ENCODE peak calls at places on chromosomes 4 and X, in four cellular contexts. V is tibial artery, Q is stomach, M is heart right ventricle. E is an unnamed sample. For H3K27me3 and H3K4me1, the result is how much of the 10 kb centered on the place peaks cover.

GRCh38 chr4:159765402-159765801 is 662.5 kb downstream of the RAPGEF2 start:
- DNase-seq in V (no peak), M (no peak), Q (no peak), E (no peak)

GRCh38 chr4:24070117-24070516 is 180.3 kb upstream of the PPARGC1A start:
- DNase-seq in Q (no peak), V (no peak), M (no peak), E (no peak)

GRCh38 chr4:93103042-93103441 is 725.5 kb upstream of the ATOH1 start:
- DNase-seq in Q (no peak), M (no peak), V (no peak), E (no peak)

GRCh38 chr4:25303578-25303977 is 9.0 kb upstream of the ZCCHC4 start:
- DNase-seq in M (no peak), V (no peak), Q (no peak), E (no peak)

GRCh38 chrX:129798888-129799287 is 19.1 kb downstream of the SASH3 start:
- DNase-seq in M (no peak), V (no peak), Q (no peak), E (no peak)

GRCh38 chr4:102196221-102196620 is 149.1 kb downstream of the SLC39A8 start:
- DNase-seq in M (no peak), Q (no peak), V (no peak), E (no peak)

GRCh38 chr4:12844111-12844510 is 640.0 kb downstream of the RAB28 start:
- DNase-seq in Q (no peak), V (no peak), M (no peak), E (no peak)

GRCh38 chrX:97987979-97988378 is 1104.3 kb downstream of the RPA4 start:
- DNase-seq in V (no peak), M (no peak), Q (no peak), E (no peak)

GRCh38 chrX:12304261-12304660 is 166.0 kb downstream of the FRMPD4 start:
- DNase-seq in Q (no peak), M (no peak), V (no peak), E (no peak)

GRCh38 chrX:119272882-119273806 is 37.1 kb downstream of the PGRMC1 start:
- DNase-seq in Q (peak), M (peak), V (no peak), E (no peak)

GRCh38 chr4:174198396-174199179 is 84.9 kb downstream of the FBXO8 start:
- DNase-seq in M (no peak), V (no peak), Q (no peak), E (no peak)

GRCh38 chr4:76690091-76690905 is 207.6 kb downstream of the SOWAHB start:
- DNase-seq in Q (peak), V (no peak), M (no peak), E (no peak)

GRCh38 chr4:132101526-132101925 is 1047.6 kb upstream of the PCDH10 start:
- DNase-seq in V (no peak), Q (no peak), M (no peak), E (no peak)

DNA sequence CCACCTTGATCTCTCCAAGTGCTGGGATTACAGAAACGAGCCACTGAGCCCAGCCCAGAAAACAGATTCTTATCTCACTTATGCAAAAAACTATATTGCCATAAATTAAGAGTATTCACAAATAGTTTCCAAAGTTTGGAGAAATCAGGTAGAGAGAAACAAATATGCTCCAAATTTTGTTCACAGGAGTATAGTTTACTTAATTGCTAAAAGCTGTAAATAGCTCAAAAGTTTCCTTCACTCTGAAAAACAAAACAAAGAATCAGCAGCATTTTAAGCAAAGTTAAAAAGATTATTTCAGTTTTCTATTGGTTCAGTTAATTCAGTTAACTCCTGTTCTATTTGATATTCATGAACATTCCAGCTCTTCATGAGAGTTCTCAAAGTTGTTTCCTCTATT is 18.5 kb upstream of the GRPEL1 start:
- DNase-seq in Q (no peak), V (no peak), M (no peak), E (no peak)
- H3K27me3 ChIP-seq in Q (under half), V (under half), M (under half), E (under half)

GRCh38 chrX:152639426-152639825 is 1.7 kb downstream of the GABRQ start:
- DNase-seq in V (no peak), M (no peak), Q (no peak), E (no peak)
- H3K4me3 ChIP-seq in V (no peak), M (no peak), Q (no peak), E (no peak)

DNA sequence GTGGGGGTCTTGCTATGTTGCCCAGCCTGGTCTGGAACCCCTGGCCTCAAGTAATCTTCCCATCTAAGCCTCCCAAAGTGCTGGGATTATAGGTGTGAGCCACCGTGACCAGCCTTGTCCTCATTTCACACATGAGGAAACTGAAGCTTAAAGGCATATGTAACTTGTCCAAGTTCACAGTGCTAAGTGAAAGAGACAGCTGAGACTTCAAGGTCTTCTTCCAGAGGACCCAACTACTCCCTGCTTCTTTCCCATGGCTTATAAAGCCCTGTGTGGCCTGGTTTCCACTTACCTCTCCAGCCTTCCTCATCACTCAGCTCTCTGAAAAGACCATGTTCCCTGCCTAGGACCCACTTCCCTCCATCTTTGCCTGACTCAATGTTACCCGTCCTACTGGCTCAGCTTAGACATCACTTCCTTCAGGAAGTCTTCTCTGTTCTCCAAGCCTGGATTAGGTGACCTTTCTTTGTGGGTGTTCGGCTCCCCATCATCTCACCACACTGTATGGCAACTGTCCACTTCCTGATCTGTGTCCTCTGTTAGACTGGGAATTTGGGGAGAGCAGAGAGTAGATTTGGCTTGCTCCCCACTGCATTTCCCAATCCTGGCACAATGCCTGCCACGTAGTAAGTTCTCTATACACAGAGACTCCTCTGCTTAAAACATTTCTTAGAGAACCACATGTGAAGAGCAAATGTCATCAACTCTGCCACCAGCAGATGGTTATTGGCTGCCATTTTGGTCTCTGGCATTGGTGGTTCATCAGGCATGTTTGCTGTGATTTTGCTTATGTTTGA is 30.4 kb upstream of the LAMP2 start:
- DNase-seq in Q (no peak), V (no peak), M (no peak), E (no peak)
- H3K4me1 ChIP-seq in Q (under half), V (under half), M (under half), E (under half)

DNA sequence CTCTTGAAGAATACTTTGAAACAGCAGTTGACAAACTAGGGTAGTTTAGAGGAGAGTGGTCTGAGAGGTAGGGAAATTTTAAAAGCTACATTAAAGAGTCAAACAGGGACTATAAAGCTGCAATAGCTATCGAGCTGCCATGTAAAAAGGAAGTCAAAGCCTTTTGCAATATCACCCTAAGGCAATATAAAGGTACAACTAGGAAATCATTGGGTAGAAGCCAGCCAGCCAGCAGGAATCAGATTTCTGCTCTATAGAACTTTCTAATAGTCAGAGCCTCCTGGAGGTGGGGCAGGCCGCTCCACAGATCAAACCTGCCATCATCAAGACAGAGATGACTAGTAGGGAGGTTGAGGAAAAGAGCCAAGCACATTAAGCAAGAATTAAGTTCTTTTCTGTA is 15.2 kb upstream of the PHOX2B start:
- DNase-seq in Q (no peak), M (no peak), V (no peak), E (no peak)
- H3K27me3 ChIP-seq in Q (under half), M (half or more), V (under half), E (under half)

DNA sequence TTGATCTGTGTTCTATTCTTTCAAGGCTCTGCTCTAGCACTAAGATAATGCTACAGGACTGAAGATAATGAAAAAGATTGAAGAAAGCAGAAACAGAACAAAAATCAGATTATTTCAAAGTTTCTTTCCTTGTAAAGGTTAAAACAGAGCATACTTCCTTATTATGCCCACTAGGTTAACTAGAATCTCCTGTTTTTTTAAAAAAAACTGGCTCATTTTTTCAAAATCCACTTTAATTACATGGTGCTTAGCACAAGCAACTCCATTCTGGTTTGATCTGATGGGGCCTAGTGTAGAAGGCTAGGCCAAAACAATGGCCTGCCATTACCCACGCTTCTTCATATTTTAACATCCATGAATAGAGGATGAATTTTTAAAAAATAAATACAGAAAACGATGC is 1.2 kb upstream of the UBA6 start:
- DNase-seq in M (no peak), Q (no peak), V (no peak), E (no peak)
- H3K4me3 ChIP-seq in M (peak), Q (no peak), V (no peak), E (peak)

DNA sequence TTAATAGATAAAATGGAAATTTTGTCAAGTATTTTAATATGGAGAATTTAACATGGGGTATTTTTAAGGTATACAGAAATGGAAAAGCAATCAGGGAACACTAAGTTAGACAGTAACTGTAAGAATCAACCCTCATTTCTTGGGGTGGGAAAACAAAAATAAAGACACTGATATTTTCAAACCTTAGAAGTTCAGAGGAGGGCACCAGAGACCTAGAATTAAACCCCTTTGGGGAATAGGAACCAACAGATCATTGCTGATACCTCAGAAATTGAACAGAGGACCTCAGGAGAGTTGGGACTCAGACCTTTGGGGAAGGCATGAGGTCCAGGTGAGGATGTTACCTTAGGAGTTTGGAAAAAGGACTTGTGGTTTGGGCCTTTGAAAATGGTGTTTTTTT is 435.6 kb downstream of the TMA16 start:
- DNase-seq in Q (no peak), M (no peak), V (no peak), E (no peak)
- H3K4me1 ChIP-seq in Q (under half), M (under half), V (under half), E (under half)